ENCODE peak calls at places on chromosomes 7 and 10, in four cellular contexts. One of them, this sample, is unnamed.

GRCh38 chr7:85749715-85750453 is 563.0 kb upstream of the SEMA3D start:
- DNase-seq in thyroid gland: peak
- DNase-seq in fibroblast of the aortic adventitia: no peak
- DNase-seq in GM12878: no peak
- DNase-seq in this sample: no peak

GRCh38 chr10:74071151-74071550 is 73.2 kb downstream of the VCL start:
- DNase-seq in GM12878: no peak
- DNase-seq in thyroid gland: no peak
- DNase-seq in fibroblast of the aortic adventitia: peak
- DNase-seq in this sample: no peak

GRCh38 chr10:55398463-55398862 is 597.4 kb upstream of the PCDH15 start:
- DNase-seq in GM12878: no peak
- DNase-seq in fibroblast of the aortic adventitia: no peak
- DNase-seq in thyroid gland: no peak
- DNase-seq in this sample: no peak

GRCh38 chr7:103996017-103996551 is 6.6 kb upstream of the RELN start:
- DNase-seq in thyroid gland: no peak
- DNase-seq in fibroblast of the aortic adventitia: no peak
- DNase-seq in GM12878: no peak
- DNase-seq in this sample: no peak

GRCh38 chr7:55307123-55307916 is 57.8 kb upstream of the LANCL2 start:
- DNase-seq in thyroid gland: no peak
- DNase-seq in GM12878: no peak
- DNase-seq in fibroblast of the aortic adventitia: no peak
- DNase-seq in this sample: no peak

GRCh38 chr7:4713183-4713784 is 31.2 kb downstream of the FOXK1 start:
- DNase-seq in thyroid gland: no peak
- DNase-seq in GM12878: no peak
- DNase-seq in fibroblast of the aortic adventitia: no peak
- DNase-seq in this sample: no peak

GRCh38 chr7:42272793-42273665 is 36.0 kb upstream of the GLI3 start:
- DNase-seq in thyroid gland: no peak
- DNase-seq in GM12878: no peak
- DNase-seq in fibroblast of the aortic adventitia: peak
- DNase-seq in this sample: no peak

GRCh38 chr10:44308935-44309334 is 76.0 kb downstream of the CXCL12 start:
- DNase-seq in thyroid gland: no peak
- DNase-seq in GM12878: no peak
- DNase-seq in fibroblast of the aortic adventitia: no peak
- DNase-seq in this sample: no peak

GRCh38 chr7:21938463-21938862 is 7.2 kb downstream of the CDCA7L start:
- DNase-seq in fibroblast of the aortic adventitia: no peak
- DNase-seq in thyroid gland: no peak
- DNase-seq in GM12878: no peak
- DNase-seq in this sample: no peak

GRCh38 chr7:3995187-3995586 is 686.9 kb upstream of the FOXK1 start:
- DNase-seq in GM12878: no peak
- DNase-seq in thyroid gland: no peak
- DNase-seq in fibroblast of the aortic adventitia: no peak
- DNase-seq in this sample: no peak

GRCh38 chr10:100980327-100981110 is 6.8 kb downstream of the MRPL43 start:
- DNase-seq in GM12878: no peak
- DNase-seq in thyroid gland: no peak
- DNase-seq in fibroblast of the aortic adventitia: no peak
- DNase-seq in this sample: no peak

GRCh38 chr7:22720791-22721786 is 5.9 kb upstream of the IL6 start:
- DNase-seq in GM12878: no peak
- DNase-seq in fibroblast of the aortic adventitia: peak
- DNase-seq in thyroid gland: peak
- DNase-seq in this sample: no peak

GRCh38 chr7:81138850-81139249 is 220.0 kb upstream of the SEMA3C start:
- DNase-seq in GM12878: no peak
- DNase-seq in thyroid gland: no peak
- DNase-seq in fibroblast of the aortic adventitia: no peak
- DNase-seq in this sample: no peak

GRCh38 chr7:128903621-128904361 is 6.7 kb downstream of the KCP start:
- DNase-seq in thyroid gland: no peak
- DNase-seq in fibroblast of the aortic adventitia: no peak
- DNase-seq in GM12878: no peak
- DNase-seq in this sample: no peak

GRCh38 chr7:95240910-95241309 is 83.4 kb downstream of the PON1 start:
- DNase-seq in fibroblast of the aortic adventitia: no peak
- DNase-seq in GM12878: no peak
- DNase-seq in thyroid gland: no peak
- DNase-seq in this sample: no peak

GRCh38 chr7:13952921-13953320 is 36.5 kb downstream of the ETV1 start:
- DNase-seq in GM12878: no peak
- DNase-seq in thyroid gland: no peak
- DNase-seq in fibroblast of the aortic adventitia: peak
- DNase-seq in this sample: no peak

GRCh38 chr10:73264423-73264822 is 12.0 kb upstream of the MRPS16 start:
- DNase-seq in fibroblast of the aortic adventitia: no peak
- DNase-seq in GM12878: no peak
- DNase-seq in thyroid gland: no peak
- DNase-seq in this sample: no peak

GRCh38 chr7:10475940-10476641 is 497.6 kb upstream of the PHF14 start:
- DNase-seq in thyroid gland: no peak
- DNase-seq in fibroblast of the aortic adventitia: no peak
- DNase-seq in GM12878: no peak
- DNase-seq in this sample: no peak

GRCh38 chr10:3208481-3209406 is 36.2 kb upstream of the PITRM1 start:
- DNase-seq in fibroblast of the aortic adventitia: no peak
- DNase-seq in thyroid gland: no peak
- DNase-seq in GM12878: no peak
- DNase-seq in this sample: no peak

GRCh38 chr7:158957507-158957900 is 101.1 kb downstream of the DYNC2I1 start:
- DNase-seq in GM12878: no peak
- DNase-seq in fibroblast of the aortic adventitia: no peak
- DNase-seq in thyroid gland: no peak
- DNase-seq in this sample: no peak

GRCh38 chr7:95102662-95103061 is 195.3 kb downstream of the PPP1R9A start:
- DNase-seq in GM12878: no peak
- DNase-seq in fibroblast of the aortic adventitia: no peak
- DNase-seq in thyroid gland: no peak
- DNase-seq in this sample: no peak

GRCh38 chr7:139613971-139614411 is 90.5 kb downstream of the CLEC2L start:
- DNase-seq in fibroblast of the aortic adventitia: no peak
- DNase-seq in thyroid gland: no peak
- DNase-seq in GM12878: no peak
- DNase-seq in this sample: no peak

GRCh38 chr7:7639847-7640220 is 718 bp upstream of the UMAD1 start:
- DNase-seq in GM12878: peak
- DNase-seq in fibroblast of the aortic adventitia: peak
- DNase-seq in thyroid gland: no peak
- DNase-seq in this sample: peak

GRCh38 chr10:105714728-105715127 is 1073.6 kb downstream of the SORCS3 start:
- DNase-seq in fibroblast of the aortic adventitia: no peak
- DNase-seq in thyroid gland: no peak
- DNase-seq in GM12878: no peak
- DNase-seq in this sample: no peak

GRCh38 chr10:96856317-96856716 is 24.2 kb downstream of the LCOR start:
- DNase-seq in fibroblast of the aortic adventitia: no peak
- DNase-seq in GM12878: no peak
- DNase-seq in thyroid gland: no peak
- DNase-seq in this sample: no peak

GRCh38 chr10:70272925-70273316 is 10.9 kb downstream of the NPFFR1 start:
- DNase-seq in thyroid gland: no peak
- DNase-seq in fibroblast of the aortic adventitia: peak
- DNase-seq in GM12878: peak
- DNase-seq in this sample: peak

GRCh38 chr10:77285529-77286182 is 352.0 kb downstream of the KCNMA1 start:
- DNase-seq in thyroid gland: no peak
- DNase-seq in GM12878: no peak
- DNase-seq in fibroblast of the aortic adventitia: no peak
- DNase-seq in this sample: no peak

GRCh38 chr7:63046612-63047011 is 952.0 kb upstream of the ZNF722 start:
- DNase-seq in fibroblast of the aortic adventitia: no peak
- DNase-seq in GM12878: no peak
- DNase-seq in thyroid gland: no peak
- DNase-seq in this sample: no peak

GRCh38 chr10:58264780-58265179 is 2.9 kb downstream of the IPMK start:
- DNase-seq in thyroid gland: no peak
- DNase-seq in GM12878: no peak
- DNase-seq in fibroblast of the aortic adventitia: no peak
- DNase-seq in this sample: no peak

GRCh38 chr7:64630496-64630895 is 35.4 kb upstream of the ZNF107 start:
- DNase-seq in fibroblast of the aortic adventitia: peak
- DNase-seq in thyroid gland: peak
- DNase-seq in GM12878: no peak
- DNase-seq in this sample: peak

GRCh38 chr10:14126697-14127440 is 203.9 kb downstream of the FRMD4A start:
- DNase-seq in thyroid gland: peak
- DNase-seq in fibroblast of the aortic adventitia: peak
- DNase-seq in GM12878: no peak
- DNase-seq in this sample: no peak

GRCh38 chr7:4023502-4023901 is 658.6 kb upstream of the FOXK1 start:
- DNase-seq in fibroblast of the aortic adventitia: no peak
- DNase-seq in thyroid gland: no peak
- DNase-seq in GM12878: no peak
- DNase-seq in this sample: no peak

GRCh38 chr10:119339099-119339498 is 131.7 kb downstream of the GRK5 start:
- DNase-seq in thyroid gland: no peak
- DNase-seq in GM12878: no peak
- DNase-seq in fibroblast of the aortic adventitia: no peak
- DNase-seq in this sample: no peak

GRCh38 chr10:13003781-13004180 is 2.3 kb upstream of the CCDC3 start:
- DNase-seq in GM12878: no peak
- DNase-seq in fibroblast of the aortic adventitia: no peak
- DNase-seq in thyroid gland: no peak
- DNase-seq in this sample: no peak

GRCh38 chr10:120012133-120012405 is 119.5 kb downstream of the SEC23IP start:
- DNase-seq in thyroid gland: no peak
- DNase-seq in GM12878: no peak
- DNase-seq in fibroblast of the aortic adventitia: no peak
- DNase-seq in this sample: no peak

GRCh38 chr7:131267631-131268030 is 60.0 kb upstream of the MKLN1 start:
- DNase-seq in GM12878: no peak
- DNase-seq in fibroblast of the aortic adventitia: no peak
- DNase-seq in thyroid gland: no peak
- DNase-seq in this sample: no peak

GRCh38 chr10:24962998-24963397 is 10.6 kb upstream of the PRTFDC1 start:
- DNase-seq in fibroblast of the aortic adventitia: no peak
- DNase-seq in thyroid gland: no peak
- DNase-seq in GM12878: no peak
- DNase-seq in this sample: no peak

GRCh38 chr7:45651540-45651939 is 77.4 kb downstream of the ADCY1 start:
- DNase-seq in thyroid gland: no peak
- DNase-seq in GM12878: no peak
- DNase-seq in fibroblast of the aortic adventitia: no peak
- DNase-seq in this sample: no peak

GRCh38 chr10:104349623-104350142 is 4.0 kb upstream of the CFAP58 start:
- DNase-seq in thyroid gland: peak
- DNase-seq in GM12878: peak
- DNase-seq in fibroblast of the aortic adventitia: peak
- DNase-seq in this sample: no peak

GRCh38 chr10:43255644-43256431 is 11.0 kb downstream of the RASGEF1A start:
- DNase-seq in fibroblast of the aortic adventitia: peak
- DNase-seq in thyroid gland: no peak
- DNase-seq in GM12878: no peak
- DNase-seq in this sample: peak

GRCh38 chr7:1920266-1920681 is 250.2 kb downstream of the ELFN1 start:
- DNase-seq in GM12878: no peak
- DNase-seq in fibroblast of the aortic adventitia: no peak
- DNase-seq in thyroid gland: no peak
- DNase-seq in this sample: peak
- H3K4me3 ChIP-seq in GM12878: no peak
- H3K4me3 ChIP-seq in fibroblast of the aortic adventitia: no peak
- H3K4me3 ChIP-seq in thyroid gland: no peak
- H3K4me3 ChIP-seq in this sample: peak

GRCh38 chr7:26156454-26157365 is 4.7 kb downstream of the NFE2L3 start:
- DNase-seq in thyroid gland: no peak
- DNase-seq in fibroblast of the aortic adventitia: peak
- DNase-seq in GM12878: peak
- DNase-seq in this sample: peak
- H3K4me3 ChIP-seq in thyroid gland: no peak
- H3K4me3 ChIP-seq in fibroblast of the aortic adventitia: no peak
- H3K4me3 ChIP-seq in GM12878: peak
- H3K4me3 ChIP-seq in this sample: no peak

GRCh38 chr10:17616403-17617030 is 657 bp downstream of the HACD1 start:
- DNase-seq in thyroid gland: peak
- DNase-seq in GM12878: no peak
- DNase-seq in fibroblast of the aortic adventitia: peak
- DNase-seq in this sample: no peak
- H3K4me3 ChIP-seq in thyroid gland: peak
- H3K4me3 ChIP-seq in GM12878: peak
- H3K4me3 ChIP-seq in fibroblast of the aortic adventitia: peak
- H3K4me3 ChIP-seq in this sample: peak

GRCh38 chr10:126421745-126422144 is 33.5 kb upstream of the ADAM12 start:
- DNase-seq in fibroblast of the aortic adventitia: peak
- DNase-seq in GM12878: no peak
- DNase-seq in thyroid gland: no peak
- DNase-seq in this sample: no peak

GRCh38 chr10:126422561-126422960 is 34.3 kb upstream of the ADAM12 start:
- DNase-seq in GM12878: no peak
- DNase-seq in thyroid gland: no peak
- DNase-seq in fibroblast of the aortic adventitia: peak
- DNase-seq in this sample: no peak

GRCh38 chr10:126417220-126417825 is 29.0 kb upstream of the ADAM12 start:
- DNase-seq in thyroid gland: no peak
- DNase-seq in fibroblast of the aortic adventitia: no peak
- DNase-seq in GM12878: no peak
- DNase-seq in this sample: no peak

GRCh38 chr10:126423779-126424491 is 35.7 kb upstream of the ADAM12 start:
- DNase-seq in fibroblast of the aortic adventitia: no peak
- DNase-seq in thyroid gland: no peak
- DNase-seq in GM12878: no peak
- DNase-seq in this sample: no peak

DNA sequence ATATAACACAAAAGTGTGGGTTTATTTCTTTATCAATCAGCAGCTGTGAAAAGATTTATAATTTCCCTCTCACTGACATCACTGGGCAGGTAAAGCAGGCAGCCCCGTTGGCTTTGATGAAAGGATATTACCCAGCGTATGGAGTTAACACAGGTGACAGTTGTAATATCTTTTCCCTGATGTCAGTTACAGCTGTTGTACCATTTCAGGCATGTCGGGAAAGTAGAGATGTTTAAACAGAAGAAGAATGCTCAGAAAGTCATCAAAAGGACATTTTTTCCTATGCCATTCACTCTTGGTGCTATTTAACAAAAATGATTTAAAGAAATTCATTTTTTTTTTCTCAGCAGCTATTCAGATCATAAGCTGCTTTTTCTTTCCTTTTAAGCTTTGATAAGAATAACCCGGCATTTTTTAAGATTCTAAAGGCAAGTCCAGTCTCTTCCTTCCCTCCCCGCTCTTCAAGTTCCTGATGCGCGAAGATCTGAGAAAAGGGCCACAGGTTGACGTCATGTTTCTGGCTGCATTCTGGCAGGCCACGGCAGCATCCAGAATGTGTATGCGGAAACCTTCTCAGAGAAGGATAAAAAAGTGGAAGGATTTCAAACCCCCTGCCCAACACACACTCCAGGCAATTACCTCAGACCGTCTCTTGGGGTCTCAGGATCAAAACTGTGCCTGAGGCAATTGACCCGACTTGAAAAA is 32.4 kb upstream of the ADAM12 start:
- DNase-seq in fibroblast of the aortic adventitia: peak
- DNase-seq in thyroid gland: no peak
- DNase-seq in GM12878: no peak
- DNase-seq in this sample: no peak
- H3K4me3 ChIP-seq in fibroblast of the aortic adventitia: no peak
- H3K4me3 ChIP-seq in thyroid gland: no peak
- H3K4me3 ChIP-seq in GM12878: no peak
- H3K4me3 ChIP-seq in this sample: no peak

GRCh38 chr10:16519250-16519907 is 2.3 kb downstream of the C1QL3 start:
- DNase-seq in GM12878: no peak
- DNase-seq in fibroblast of the aortic adventitia: no peak
- DNase-seq in thyroid gland: no peak
- DNase-seq in this sample: no peak
- H3K4me3 ChIP-seq in GM12878: peak
- H3K4me3 ChIP-seq in fibroblast of the aortic adventitia: no peak
- H3K4me3 ChIP-seq in thyroid gland: no peak
- H3K4me3 ChIP-seq in this sample: no peak